ENCODE peak calls at places on chromosomes 4 and X, in ten cellular contexts. One of them, this sample, is unnamed.

GRCh38 chr4:76762136-76763130 is 135.5 kb downstream of the SOWAHB start:
- DNase-seq in WTC11: no peak
- DNase-seq in fibroblast of the conjunctiva: no peak
- DNase-seq in NCI-H1105: no peak
- DNase-seq in activated effector memory CD4-positive, alpha-beta T cell treated with anti-CD3 and anti-CD28 coated beads, Interleukin-2, amount 50 U/mL, for 16 hours: no peak
- DNase-seq in central memory CD4-positive, alpha-beta T cell: no peak
- DNase-seq in EH: no peak
- DNase-seq in T-cell: no peak
- DNase-seq in ELR: no peak
- DNase-seq in stimulated activated CD8-positive, alpha-beta memory T cell treated with anti-CD3 and anti-CD28 coated beads, Interleukin-4, amount 100 ng/mL, for 48 hours: no peak
- DNase-seq in this sample: no peak

GRCh38 chr4:145546556-145546955 is 64.9 kb downstream of the SMAD1 start:
- DNase-seq in WTC11: no peak
- DNase-seq in fibroblast of the conjunctiva: no peak
- DNase-seq in NCI-H1105: no peak
- DNase-seq in activated effector memory CD4-positive, alpha-beta T cell treated with anti-CD3 and anti-CD28 coated beads, Interleukin-2, amount 50 U/mL, for 16 hours: no peak
- DNase-seq in central memory CD4-positive, alpha-beta T cell: no peak
- DNase-seq in EH: no peak
- DNase-seq in T-cell: no peak
- DNase-seq in ELR: no peak
- DNase-seq in stimulated activated CD8-positive, alpha-beta memory T cell treated with anti-CD3 and anti-CD28 coated beads, Interleukin-4, amount 100 ng/mL, for 48 hours: no peak
- DNase-seq in this sample: no peak

GRCh38 chr4:3862640-3863420 is 96.6 kb downstream of the ADRA2C start:
- DNase-seq in WTC11: peak
- DNase-seq in fibroblast of the conjunctiva: no peak
- DNase-seq in NCI-H1105: no peak
- DNase-seq in activated effector memory CD4-positive, alpha-beta T cell treated with anti-CD3 and anti-CD28 coated beads, Interleukin-2, amount 50 U/mL, for 16 hours: no peak
- DNase-seq in central memory CD4-positive, alpha-beta T cell: no peak
- DNase-seq in EH: no peak
- DNase-seq in T-cell: no peak
- DNase-seq in ELR: no peak
- DNase-seq in stimulated activated CD8-positive, alpha-beta memory T cell treated with anti-CD3 and anti-CD28 coated beads, Interleukin-4, amount 100 ng/mL, for 48 hours: no peak
- DNase-seq in this sample: no peak

GRCh38 chrX:25869761-25870160 is 268.4 kb upstream of the MAGEB18 start:
- DNase-seq in WTC11: no peak
- DNase-seq in fibroblast of the conjunctiva: no peak
- DNase-seq in NCI-H1105: no peak
- DNase-seq in activated effector memory CD4-positive, alpha-beta T cell treated with anti-CD3 and anti-CD28 coated beads, Interleukin-2, amount 50 U/mL, for 16 hours: no peak
- DNase-seq in central memory CD4-positive, alpha-beta T cell: no peak
- DNase-seq in EH: no peak
- DNase-seq in T-cell: no peak
- DNase-seq in ELR: no peak
- DNase-seq in stimulated activated CD8-positive, alpha-beta memory T cell treated with anti-CD3 and anti-CD28 coated beads, Interleukin-4, amount 100 ng/mL, for 48 hours: no peak
- DNase-seq in this sample: no peak

GRCh38 chr4:147741190-147741788 is 9.4 kb downstream of the ARHGAP10 start:
- DNase-seq in WTC11: no peak
- DNase-seq in fibroblast of the conjunctiva: no peak
- DNase-seq in NCI-H1105: no peak
- DNase-seq in activated effector memory CD4-positive, alpha-beta T cell treated with anti-CD3 and anti-CD28 coated beads, Interleukin-2, amount 50 U/mL, for 16 hours: no peak
- DNase-seq in central memory CD4-positive, alpha-beta T cell: no peak
- DNase-seq in EH: peak
- DNase-seq in T-cell: no peak
- DNase-seq in ELR: peak
- DNase-seq in stimulated activated CD8-positive, alpha-beta memory T cell treated with anti-CD3 and anti-CD28 coated beads, Interleukin-4, amount 100 ng/mL, for 48 hours: no peak
- DNase-seq in this sample: no peak

GRCh38 chr4:77893451-77893850 is 30.8 kb downstream of the MRPL1 start:
- DNase-seq in WTC11: no peak
- DNase-seq in fibroblast of the conjunctiva: no peak
- DNase-seq in NCI-H1105: no peak
- DNase-seq in activated effector memory CD4-positive, alpha-beta T cell treated with anti-CD3 and anti-CD28 coated beads, Interleukin-2, amount 50 U/mL, for 16 hours: no peak
- DNase-seq in central memory CD4-positive, alpha-beta T cell: no peak
- DNase-seq in EH: no peak
- DNase-seq in T-cell: no peak
- DNase-seq in ELR: no peak
- DNase-seq in stimulated activated CD8-positive, alpha-beta memory T cell treated with anti-CD3 and anti-CD28 coated beads, Interleukin-4, amount 100 ng/mL, for 48 hours: no peak
- DNase-seq in this sample: no peak

GRCh38 chrX:117511379-117511778 is 605.2 kb downstream of the KLHL13 start:
- DNase-seq in WTC11: no peak
- DNase-seq in fibroblast of the conjunctiva: no peak
- DNase-seq in NCI-H1105: peak
- DNase-seq in activated effector memory CD4-positive, alpha-beta T cell treated with anti-CD3 and anti-CD28 coated beads, Interleukin-2, amount 50 U/mL, for 16 hours: no peak
- DNase-seq in central memory CD4-positive, alpha-beta T cell: no peak
- DNase-seq in EH: no peak
- DNase-seq in T-cell: no peak
- DNase-seq in ELR: no peak
- DNase-seq in stimulated activated CD8-positive, alpha-beta memory T cell treated with anti-CD3 and anti-CD28 coated beads, Interleukin-4, amount 100 ng/mL, for 48 hours: no peak
- DNase-seq in this sample: no peak

GRCh38 chr4:188930822-188931221 is 791.6 kb downstream of the TRIML1 start:
- DNase-seq in WTC11: peak
- DNase-seq in fibroblast of the conjunctiva: no peak
- DNase-seq in NCI-H1105: no peak
- DNase-seq in activated effector memory CD4-positive, alpha-beta T cell treated with anti-CD3 and anti-CD28 coated beads, Interleukin-2, amount 50 U/mL, for 16 hours: peak
- DNase-seq in central memory CD4-positive, alpha-beta T cell: no peak
- DNase-seq in EH: no peak
- DNase-seq in T-cell: no peak
- DNase-seq in ELR: no peak
- DNase-seq in stimulated activated CD8-positive, alpha-beta memory T cell treated with anti-CD3 and anti-CD28 coated beads, Interleukin-4, amount 100 ng/mL, for 48 hours: peak
- DNase-seq in this sample: no peak

GRCh38 chr4:126856906-126857305 is 775.9 kb upstream of the INTU start:
- DNase-seq in WTC11: no peak
- DNase-seq in fibroblast of the conjunctiva: no peak
- DNase-seq in NCI-H1105: no peak
- DNase-seq in activated effector memory CD4-positive, alpha-beta T cell treated with anti-CD3 and anti-CD28 coated beads, Interleukin-2, amount 50 U/mL, for 16 hours: no peak
- DNase-seq in central memory CD4-positive, alpha-beta T cell: no peak
- DNase-seq in EH: no peak
- DNase-seq in T-cell: no peak
- DNase-seq in ELR: no peak
- DNase-seq in stimulated activated CD8-positive, alpha-beta memory T cell treated with anti-CD3 and anti-CD28 coated beads, Interleukin-4, amount 100 ng/mL, for 48 hours: no peak
- DNase-seq in this sample: no peak

GRCh38 chrX:47311857-47312774 is 58.3 kb upstream of the ZNF157 start:
- DNase-seq in WTC11: peak
- DNase-seq in fibroblast of the conjunctiva: peak
- DNase-seq in NCI-H1105: no peak
- DNase-seq in activated effector memory CD4-positive, alpha-beta T cell treated with anti-CD3 and anti-CD28 coated beads, Interleukin-2, amount 50 U/mL, for 16 hours: peak
- DNase-seq in central memory CD4-positive, alpha-beta T cell: peak
- DNase-seq in EH: peak
- DNase-seq in T-cell: peak
- DNase-seq in ELR: peak
- DNase-seq in stimulated activated CD8-positive, alpha-beta memory T cell treated with anti-CD3 and anti-CD28 coated beads, Interleukin-4, amount 100 ng/mL, for 48 hours: peak
- DNase-seq in this sample: no peak

GRCh38 chr4:52659722-52660261 is 691 bp upstream of the USP46 start:
- DNase-seq in WTC11: peak
- DNase-seq in fibroblast of the conjunctiva: no peak
- DNase-seq in NCI-H1105: no peak
- DNase-seq in activated effector memory CD4-positive, alpha-beta T cell treated with anti-CD3 and anti-CD28 coated beads, Interleukin-2, amount 50 U/mL, for 16 hours: peak
- DNase-seq in central memory CD4-positive, alpha-beta T cell: peak
- DNase-seq in EH: peak
- DNase-seq in T-cell: no peak
- DNase-seq in ELR: peak
- DNase-seq in stimulated activated CD8-positive, alpha-beta memory T cell treated with anti-CD3 and anti-CD28 coated beads, Interleukin-4, amount 100 ng/mL, for 48 hours: peak
- DNase-seq in this sample: no peak

GRCh38 chr4:115781528-115782146 is 668.2 kb upstream of the NDST4 start:
- DNase-seq in WTC11: no peak
- DNase-seq in fibroblast of the conjunctiva: no peak
- DNase-seq in NCI-H1105: no peak
- DNase-seq in activated effector memory CD4-positive, alpha-beta T cell treated with anti-CD3 and anti-CD28 coated beads, Interleukin-2, amount 50 U/mL, for 16 hours: no peak
- DNase-seq in central memory CD4-positive, alpha-beta T cell: no peak
- DNase-seq in EH: no peak
- DNase-seq in T-cell: no peak
- DNase-seq in ELR: no peak
- DNase-seq in stimulated activated CD8-positive, alpha-beta memory T cell treated with anti-CD3 and anti-CD28 coated beads, Interleukin-4, amount 100 ng/mL, for 48 hours: no peak
- DNase-seq in this sample: no peak

GRCh38 chrX:69600182-69600581 is 15.7 kb upstream of the EDA start:
- DNase-seq in WTC11: no peak
- DNase-seq in fibroblast of the conjunctiva: no peak
- DNase-seq in NCI-H1105: no peak
- DNase-seq in activated effector memory CD4-positive, alpha-beta T cell treated with anti-CD3 and anti-CD28 coated beads, Interleukin-2, amount 50 U/mL, for 16 hours: no peak
- DNase-seq in central memory CD4-positive, alpha-beta T cell: no peak
- DNase-seq in EH: no peak
- DNase-seq in T-cell: no peak
- DNase-seq in ELR: no peak
- DNase-seq in stimulated activated CD8-positive, alpha-beta memory T cell treated with anti-CD3 and anti-CD28 coated beads, Interleukin-4, amount 100 ng/mL, for 48 hours: no peak
- DNase-seq in this sample: no peak

GRCh38 chrX:2559124-2559523 is 58.3 kb upstream of the DHRSX start:
- DNase-seq in WTC11: no peak
- DNase-seq in fibroblast of the conjunctiva: no peak
- DNase-seq in NCI-H1105: no peak
- DNase-seq in activated effector memory CD4-positive, alpha-beta T cell treated with anti-CD3 and anti-CD28 coated beads, Interleukin-2, amount 50 U/mL, for 16 hours: no peak
- DNase-seq in central memory CD4-positive, alpha-beta T cell: no peak
- DNase-seq in EH: peak
- DNase-seq in T-cell: no peak
- DNase-seq in ELR: no peak
- DNase-seq in stimulated activated CD8-positive, alpha-beta memory T cell treated with anti-CD3 and anti-CD28 coated beads, Interleukin-4, amount 100 ng/mL, for 48 hours: no peak
- DNase-seq in this sample: no peak

GRCh38 chrX:124665878-124666425 is 319.6 kb downstream of the SH2D1A start:
- DNase-seq in WTC11: no peak
- DNase-seq in fibroblast of the conjunctiva: no peak
- DNase-seq in NCI-H1105: no peak
- DNase-seq in activated effector memory CD4-positive, alpha-beta T cell treated with anti-CD3 and anti-CD28 coated beads, Interleukin-2, amount 50 U/mL, for 16 hours: no peak
- DNase-seq in central memory CD4-positive, alpha-beta T cell: no peak
- DNase-seq in EH: no peak
- DNase-seq in T-cell: no peak
- DNase-seq in ELR: no peak
- DNase-seq in stimulated activated CD8-positive, alpha-beta memory T cell treated with anti-CD3 and anti-CD28 coated beads, Interleukin-4, amount 100 ng/mL, for 48 hours: no peak
- DNase-seq in this sample: no peak

GRCh38 chrX:13373027-13373806 is 53.4 kb upstream of the ATXN3L start:
- DNase-seq in WTC11: no peak
- DNase-seq in fibroblast of the conjunctiva: no peak
- DNase-seq in NCI-H1105: no peak
- DNase-seq in activated effector memory CD4-positive, alpha-beta T cell treated with anti-CD3 and anti-CD28 coated beads, Interleukin-2, amount 50 U/mL, for 16 hours: no peak
- DNase-seq in central memory CD4-positive, alpha-beta T cell: no peak
- DNase-seq in EH: no peak
- DNase-seq in T-cell: no peak
- DNase-seq in ELR: no peak
- DNase-seq in stimulated activated CD8-positive, alpha-beta memory T cell treated with anti-CD3 and anti-CD28 coated beads, Interleukin-4, amount 100 ng/mL, for 48 hours: peak
- DNase-seq in this sample: no peak

GRCh38 chr4:155582971-155583437 is 83.6 kb upstream of the GUCY1A1 start:
- DNase-seq in WTC11: no peak
- DNase-seq in fibroblast of the conjunctiva: no peak
- DNase-seq in NCI-H1105: peak
- DNase-seq in activated effector memory CD4-positive, alpha-beta T cell treated with anti-CD3 and anti-CD28 coated beads, Interleukin-2, amount 50 U/mL, for 16 hours: no peak
- DNase-seq in central memory CD4-positive, alpha-beta T cell: no peak
- DNase-seq in EH: peak
- DNase-seq in T-cell: no peak
- DNase-seq in ELR: peak
- DNase-seq in stimulated activated CD8-positive, alpha-beta memory T cell treated with anti-CD3 and anti-CD28 coated beads, Interleukin-4, amount 100 ng/mL, for 48 hours: no peak
- DNase-seq in this sample: no peak

GRCh38 chr4:150286656-150287055 is 208.4 kb downstream of the DCLK2 start:
- DNase-seq in WTC11: no peak
- DNase-seq in fibroblast of the conjunctiva: no peak
- DNase-seq in NCI-H1105: no peak
- DNase-seq in activated effector memory CD4-positive, alpha-beta T cell treated with anti-CD3 and anti-CD28 coated beads, Interleukin-2, amount 50 U/mL, for 16 hours: no peak
- DNase-seq in central memory CD4-positive, alpha-beta T cell: no peak
- DNase-seq in EH: no peak
- DNase-seq in T-cell: no peak
- DNase-seq in ELR: no peak
- DNase-seq in stimulated activated CD8-positive, alpha-beta memory T cell treated with anti-CD3 and anti-CD28 coated beads, Interleukin-4, amount 100 ng/mL, for 48 hours: no peak
- DNase-seq in this sample: no peak

GRCh38 chr4:31041385-31041784 is 321.2 kb downstream of the PCDH7 start:
- DNase-seq in WTC11: no peak
- DNase-seq in fibroblast of the conjunctiva: no peak
- DNase-seq in NCI-H1105: no peak
- DNase-seq in activated effector memory CD4-positive, alpha-beta T cell treated with anti-CD3 and anti-CD28 coated beads, Interleukin-2, amount 50 U/mL, for 16 hours: no peak
- DNase-seq in central memory CD4-positive, alpha-beta T cell: no peak
- DNase-seq in EH: no peak
- DNase-seq in T-cell: no peak
- DNase-seq in ELR: no peak
- DNase-seq in stimulated activated CD8-positive, alpha-beta memory T cell treated with anti-CD3 and anti-CD28 coated beads, Interleukin-4, amount 100 ng/mL, for 48 hours: no peak
- DNase-seq in this sample: no peak

GRCh38 chr4:82913305-82913704 is 12.8 kb downstream of the THAP9 start:
- DNase-seq in WTC11: no peak
- DNase-seq in fibroblast of the conjunctiva: no peak
- DNase-seq in NCI-H1105: no peak
- DNase-seq in activated effector memory CD4-positive, alpha-beta T cell treated with anti-CD3 and anti-CD28 coated beads, Interleukin-2, amount 50 U/mL, for 16 hours: no peak
- DNase-seq in central memory CD4-positive, alpha-beta T cell: no peak
- DNase-seq in EH: peak
- DNase-seq in T-cell: no peak
- DNase-seq in ELR: peak
- DNase-seq in stimulated activated CD8-positive, alpha-beta memory T cell treated with anti-CD3 and anti-CD28 coated beads, Interleukin-4, amount 100 ng/mL, for 48 hours: no peak
- DNase-seq in this sample: no peak

GRCh38 chr4:56787380-56787779 is 34.1 kb downstream of the SPINK2 start:
- DNase-seq in WTC11: no peak
- DNase-seq in fibroblast of the conjunctiva: no peak
- DNase-seq in NCI-H1105: no peak
- DNase-seq in activated effector memory CD4-positive, alpha-beta T cell treated with anti-CD3 and anti-CD28 coated beads, Interleukin-2, amount 50 U/mL, for 16 hours: no peak
- DNase-seq in central memory CD4-positive, alpha-beta T cell: no peak
- DNase-seq in EH: no peak
- DNase-seq in T-cell: no peak
- DNase-seq in ELR: no peak
- DNase-seq in stimulated activated CD8-positive, alpha-beta memory T cell treated with anti-CD3 and anti-CD28 coated beads, Interleukin-4, amount 100 ng/mL, for 48 hours: no peak
- DNase-seq in this sample: no peak

This sample was measured in NCI-H1436 treated with DMSO at 0.1 percent for 48 hours.